ENCODE peak calls at places on chromosomes 12 and 14, in five cellular contexts. One of them, this sample, is unnamed.

GRCh38 chr12:53737951-53738833 is 10.9 kb upstream of the CALCOCO1 start:
- DNase-seq in lower leg skin: no peak
- DNase-seq in psoas muscle: no peak
- DNase-seq in astrocyte of the spinal cord: no peak
- DNase-seq in gastrocnemius medialis: no peak
- DNase-seq in this sample: no peak

GRCh38 chr12:105921055-105921454 is 217.7 kb downstream of the NUAK1 start:
- DNase-seq in lower leg skin: no peak
- DNase-seq in psoas muscle: no peak
- DNase-seq in astrocyte of the spinal cord: no peak
- DNase-seq in gastrocnemius medialis: no peak
- DNase-seq in this sample: no peak

GRCh38 chr12:53624956-53625355 is 1.2 kb downstream of the ATF7 start:
- DNase-seq in lower leg skin: peak; percentile 56
- DNase-seq in psoas muscle: no peak
- DNase-seq in astrocyte of the spinal cord: no peak
- DNase-seq in gastrocnemius medialis: no peak
- DNase-seq in this sample: no peak

GRCh38 chr14:96629082-96629481 is 126.9 kb downstream of the PAPOLA start:
- DNase-seq in lower leg skin: peak; percentile 52
- DNase-seq in psoas muscle: no peak
- DNase-seq in astrocyte of the spinal cord: no peak
- DNase-seq in gastrocnemius medialis: no peak
- DNase-seq in this sample: peak; percentile 1

GRCh38 chr12:55930771-55931316 is at the start of gene DGKA:
- DNase-seq in lower leg skin: peak; percentile 88
- DNase-seq in psoas muscle: peak; percentile 26
- DNase-seq in astrocyte of the spinal cord: peak; percentile 78
- DNase-seq in gastrocnemius medialis: no peak
- DNase-seq in this sample: peak; percentile 83

GRCh38 chr12:96068636-96069035 is 33.2 kb upstream of the LTA4H start:
- DNase-seq in lower leg skin: peak; percentile 26
- DNase-seq in psoas muscle: no peak
- DNase-seq in astrocyte of the spinal cord: no peak
- DNase-seq in gastrocnemius medialis: no peak
- DNase-seq in this sample: no peak

GRCh38 chr12:73599268-73599667 is 938.4 kb upstream of the ATXN7L3B start:
- DNase-seq in lower leg skin: no peak
- DNase-seq in psoas muscle: no peak
- DNase-seq in astrocyte of the spinal cord: no peak
- DNase-seq in gastrocnemius medialis: no peak
- DNase-seq in this sample: no peak

GRCh38 chr14:49428076-49428475 is 158.1 kb downstream of the RPS29 start:
- DNase-seq in lower leg skin: no peak
- DNase-seq in psoas muscle: no peak
- DNase-seq in astrocyte of the spinal cord: no peak
- DNase-seq in gastrocnemius medialis: no peak
- DNase-seq in this sample: no peak

GRCh38 chr12:119749666-119750065 is 81.7 kb downstream of the PRKAB1 start:
- DNase-seq in lower leg skin: no peak
- DNase-seq in psoas muscle: no peak
- DNase-seq in astrocyte of the spinal cord: peak; percentile 28
- DNase-seq in gastrocnemius medialis: no peak
- DNase-seq in this sample: no peak

GRCh38 chr14:20624495-20625070 is 16.9 kb downstream of the OR6S1 start:
- DNase-seq in lower leg skin: peak; percentile 94
- DNase-seq in psoas muscle: peak; percentile 54
- DNase-seq in astrocyte of the spinal cord: peak; percentile 52
- DNase-seq in gastrocnemius medialis: peak; percentile 34
- DNase-seq in this sample: peak; percentile 32

GRCh38 chr14:37493606-37494005 is 101.4 kb downstream of the FOXA1 start:
- DNase-seq in lower leg skin: no peak
- DNase-seq in psoas muscle: no peak
- DNase-seq in astrocyte of the spinal cord: no peak
- DNase-seq in gastrocnemius medialis: no peak
- DNase-seq in this sample: no peak

GRCh38 chr12:106227641-106228319 is 20.0 kb downstream of the CKAP4 start:
- DNase-seq in lower leg skin: peak; percentile 92
- DNase-seq in psoas muscle: no peak
- DNase-seq in astrocyte of the spinal cord: no peak
- DNase-seq in gastrocnemius medialis: peak; percentile 70
- DNase-seq in this sample: no peak

GRCh38 chr14:74262076-74262475 is 22.8 kb downstream of the VSX2 start:
- DNase-seq in lower leg skin: no peak
- DNase-seq in psoas muscle: no peak
- DNase-seq in astrocyte of the spinal cord: no peak
- DNase-seq in gastrocnemius medialis: no peak
- DNase-seq in this sample: no peak

GRCh38 chr14:90758959-90759358 is 57.3 kb downstream of the TTC7B start:
- DNase-seq in lower leg skin: peak; percentile 93
- DNase-seq in psoas muscle: peak; percentile 64
- DNase-seq in astrocyte of the spinal cord: no peak
- DNase-seq in gastrocnemius medialis: peak; percentile 58
- DNase-seq in this sample: peak; percentile 12

GRCh38 chr12:76329163-76329562 is 19.1 kb downstream of the BBS10 start:
- DNase-seq in lower leg skin: no peak
- DNase-seq in psoas muscle: no peak
- DNase-seq in astrocyte of the spinal cord: peak; percentile 63
- DNase-seq in gastrocnemius medialis: no peak
- DNase-seq in this sample: no peak

GRCh38 chr12:52360663-52361271 is 6.5 kb downstream of the KRT85 start:
- DNase-seq in lower leg skin: peak; percentile 86
- DNase-seq in psoas muscle: no peak
- DNase-seq in astrocyte of the spinal cord: no peak
- DNase-seq in gastrocnemius medialis: no peak
- DNase-seq in this sample: no peak

GRCh38 chr12:27270148-27270547 is 26.1 kb downstream of the STK38L start:
- DNase-seq in lower leg skin: no peak
- DNase-seq in psoas muscle: no peak
- DNase-seq in astrocyte of the spinal cord: no peak
- DNase-seq in gastrocnemius medialis: no peak
- DNase-seq in this sample: no peak

GRCh38 chr14:23481362-23481970 is 12.0 kb downstream of the NGDN start:
- DNase-seq in lower leg skin: no peak
- DNase-seq in psoas muscle: no peak
- DNase-seq in astrocyte of the spinal cord: peak; percentile 20
- DNase-seq in gastrocnemius medialis: no peak
- DNase-seq in this sample: no peak

GRCh38 chr14:102917469-102918211 is 4.8 kb upstream of the AMN start:
- DNase-seq in lower leg skin: no peak
- DNase-seq in psoas muscle: peak; percentile 57
- DNase-seq in astrocyte of the spinal cord: peak; percentile 41
- DNase-seq in gastrocnemius medialis: peak; percentile 30
- DNase-seq in this sample: peak; percentile 87

GRCh38 chr12:43655586-43655985 is 103.0 kb downstream of the PUS7L start:
- DNase-seq in lower leg skin: no peak
- DNase-seq in psoas muscle: no peak
- DNase-seq in astrocyte of the spinal cord: peak; percentile 64
- DNase-seq in gastrocnemius medialis: no peak
- DNase-seq in this sample: no peak

GRCh38 chr12:3107071-3107583 is 29.9 kb downstream of the TSPAN9 start:
- DNase-seq in lower leg skin: no peak
- DNase-seq in psoas muscle: no peak
- DNase-seq in astrocyte of the spinal cord: peak; percentile 96
- DNase-seq in gastrocnemius medialis: no peak
- DNase-seq in this sample: no peak

GRCh38 chr12:111505601-111506036 is 93.5 kb downstream of the ATXN2 start:
- DNase-seq in lower leg skin: no peak
- DNase-seq in psoas muscle: no peak
- DNase-seq in astrocyte of the spinal cord: no peak
- DNase-seq in gastrocnemius medialis: no peak
- DNase-seq in this sample: no peak

GRCh38 chr14:89667983-89668382 is 250.9 kb upstream of the FOXN3 start:
- DNase-seq in lower leg skin: no peak
- DNase-seq in psoas muscle: no peak
- DNase-seq in astrocyte of the spinal cord: peak; percentile 20
- DNase-seq in gastrocnemius medialis: no peak
- DNase-seq in this sample: no peak

DNA sequence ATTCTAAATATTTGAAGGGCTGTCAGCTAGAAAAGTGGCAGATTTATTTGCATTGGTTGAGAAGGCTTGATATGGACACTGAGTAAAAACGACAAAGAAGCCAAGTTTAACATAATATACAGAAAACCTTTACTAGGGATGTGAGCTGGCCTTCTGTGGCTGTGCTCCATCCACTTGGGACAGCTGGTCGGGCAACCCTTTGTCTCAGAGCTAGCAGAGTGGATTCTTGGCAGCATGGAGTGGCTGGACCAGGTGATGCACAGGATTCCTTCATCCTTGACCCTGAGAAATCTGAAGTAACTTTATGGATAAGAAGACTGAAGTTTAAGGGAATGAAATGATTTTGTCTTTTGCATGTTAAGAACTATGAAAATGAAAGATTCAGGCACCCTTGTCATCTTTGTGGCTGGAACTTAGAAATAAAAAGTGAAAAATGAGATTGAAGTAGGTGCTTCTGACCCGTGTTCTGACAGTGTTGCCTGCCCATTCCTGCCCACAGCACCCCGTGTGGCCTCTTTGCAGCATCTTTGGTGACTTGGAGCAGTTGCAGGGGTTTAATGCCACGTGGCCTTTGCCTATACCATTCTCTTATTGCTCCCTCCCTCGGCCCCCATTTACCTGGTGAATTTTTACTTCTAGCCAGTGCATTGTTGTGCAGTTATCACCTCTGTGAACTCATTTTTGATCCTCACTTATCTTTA is 32.6 kb downstream of the PELI2 start:
- DNase-seq in lower leg skin: no peak
- DNase-seq in psoas muscle: no peak
- DNase-seq in astrocyte of the spinal cord: no peak
- DNase-seq in gastrocnemius medialis: no peak
- DNase-seq in this sample: no peak
- TF ChIP-seq CTCF in lower leg skin: no peak
- TF ChIP-seq CTCF in psoas muscle: no peak
- TF ChIP-seq CTCF in astrocyte of the spinal cord: no peak
- TF ChIP-seq CTCF in gastrocnemius medialis: no peak
- TF ChIP-seq CTCF in this sample: no peak

DNA sequence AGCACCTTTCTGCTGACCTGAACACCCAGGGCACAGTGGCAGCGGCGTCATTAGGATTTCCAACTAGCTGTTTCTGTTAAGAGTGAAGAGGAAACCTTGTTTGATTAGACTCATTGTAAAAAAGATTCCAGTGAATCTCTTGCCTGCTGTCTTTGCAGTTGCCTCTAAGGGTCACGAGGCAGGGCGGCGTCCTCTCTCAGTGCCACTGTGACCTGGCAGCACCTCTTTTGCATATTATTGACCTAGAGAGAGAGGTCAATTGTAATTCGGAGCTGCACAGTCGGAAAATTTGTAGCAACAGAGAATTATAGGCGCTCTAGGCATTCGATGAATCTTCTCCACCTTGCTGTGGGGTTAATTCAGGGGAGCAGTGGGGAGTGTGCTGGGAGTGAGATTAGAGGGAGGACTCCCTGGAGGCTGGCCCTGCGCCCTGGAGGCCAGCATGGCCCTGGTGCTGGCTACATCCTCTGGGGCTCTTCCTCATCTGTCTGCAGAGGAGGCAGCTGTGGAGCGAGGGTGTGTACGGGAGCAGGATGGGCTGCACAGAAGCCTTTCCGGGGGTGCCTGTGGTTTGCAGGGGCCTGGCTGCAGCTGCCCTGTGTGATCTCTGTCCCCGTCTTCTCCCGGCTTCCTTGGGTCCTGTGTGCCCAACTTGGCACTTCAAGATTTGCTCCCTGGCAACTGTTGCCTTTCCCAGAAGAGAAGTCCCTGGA is 14.3 kb downstream of the PACS2 start:
- DNase-seq in lower leg skin: no peak
- DNase-seq in psoas muscle: no peak
- DNase-seq in astrocyte of the spinal cord: no peak
- DNase-seq in gastrocnemius medialis: no peak
- DNase-seq in this sample: no peak
- TF ChIP-seq CTCF in lower leg skin: no peak
- TF ChIP-seq CTCF in psoas muscle: no peak
- TF ChIP-seq CTCF in astrocyte of the spinal cord: no peak
- TF ChIP-seq CTCF in gastrocnemius medialis: no peak
- TF ChIP-seq CTCF in this sample: no peak

DNA sequence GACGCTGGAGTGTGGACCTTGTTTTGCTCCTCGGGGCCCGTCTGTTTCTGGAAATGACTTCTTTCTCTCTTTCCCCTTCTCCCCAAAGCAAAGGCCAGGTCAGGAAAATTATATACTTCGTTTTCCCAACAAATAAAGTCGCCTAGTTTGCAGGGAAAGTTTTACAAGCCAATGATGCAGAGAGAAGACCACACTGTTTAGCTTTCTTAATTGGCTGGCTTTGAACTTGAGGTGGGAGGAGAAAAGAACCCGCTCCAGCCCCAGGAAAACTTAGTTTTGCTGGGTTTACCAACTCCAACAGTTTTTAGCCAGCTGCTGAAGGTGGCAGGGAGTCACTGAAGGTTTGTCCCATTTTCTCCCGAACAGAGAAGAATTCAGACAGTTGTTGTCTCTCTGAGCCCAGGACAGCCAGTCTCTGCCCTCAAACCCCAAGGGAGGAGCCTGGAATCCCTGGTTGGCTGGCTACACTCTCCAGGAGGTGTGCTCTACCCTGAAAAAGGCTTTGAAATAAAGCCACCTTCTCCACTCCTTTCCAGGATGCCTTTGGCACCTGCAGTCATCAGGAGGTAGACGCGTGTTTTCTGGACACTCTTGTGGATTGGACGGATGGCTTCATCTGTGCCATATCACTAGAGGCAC is 24.8 kb downstream of the BCL11B start:
- DNase-seq in lower leg skin: no peak
- DNase-seq in psoas muscle: no peak
- DNase-seq in astrocyte of the spinal cord: no peak
- DNase-seq in gastrocnemius medialis: no peak
- DNase-seq in this sample: no peak
- TF ChIP-seq CTCF in lower leg skin: no peak
- TF ChIP-seq CTCF in psoas muscle: no peak
- TF ChIP-seq CTCF in astrocyte of the spinal cord: no peak
- TF ChIP-seq CTCF in gastrocnemius medialis: no peak
- TF ChIP-seq CTCF in this sample: no peak

DNA sequence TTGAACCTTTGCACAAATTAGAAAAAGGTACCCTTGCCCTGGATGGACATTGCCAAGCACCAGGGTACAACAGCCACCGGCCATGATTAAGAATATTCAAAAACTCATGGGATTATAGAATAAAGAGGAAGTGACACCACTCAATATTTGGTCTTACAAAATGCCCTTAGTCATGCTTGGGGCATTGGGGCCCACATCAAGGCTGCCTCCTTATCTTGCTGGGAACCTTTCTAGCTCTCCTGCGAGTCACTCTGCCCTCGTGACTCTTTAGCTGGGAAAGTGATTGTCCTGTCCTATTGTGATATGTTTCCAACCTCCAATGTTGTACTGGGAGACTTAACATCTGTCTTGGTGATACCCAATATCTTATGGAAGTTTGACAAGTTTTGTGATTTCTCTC is 57.8 kb downstream of the GTF2A1 start:
- DNase-seq in lower leg skin: no peak
- DNase-seq in psoas muscle: no peak
- DNase-seq in astrocyte of the spinal cord: no peak
- DNase-seq in gastrocnemius medialis: no peak
- DNase-seq in this sample: no peak
- TF ChIP-seq CTCF in lower leg skin: no peak
- TF ChIP-seq CTCF in psoas muscle: no peak
- TF ChIP-seq CTCF in astrocyte of the spinal cord: no peak
- TF ChIP-seq CTCF in gastrocnemius medialis: no peak
- TF ChIP-seq CTCF in this sample: no peak

GRCh38 chr12:67327466-67327865 is 58.3 kb downstream of the CAND1 start:
- DNase-seq in lower leg skin: no peak
- DNase-seq in psoas muscle: no peak
- DNase-seq in astrocyte of the spinal cord: no peak
- DNase-seq in gastrocnemius medialis: peak; percentile 28
- DNase-seq in this sample: no peak
- TF ChIP-seq CTCF in lower leg skin: no peak
- TF ChIP-seq CTCF in psoas muscle: no peak
- TF ChIP-seq CTCF in astrocyte of the spinal cord: no peak
- TF ChIP-seq CTCF in gastrocnemius medialis: no peak
- TF ChIP-seq CTCF in this sample: no peak

GRCh38 chr12:97312570-97313135 is 150.0 kb upstream of the RMST start:
- DNase-seq in lower leg skin: no peak
- DNase-seq in psoas muscle: no peak
- DNase-seq in astrocyte of the spinal cord: no peak
- DNase-seq in gastrocnemius medialis: no peak
- DNase-seq in this sample: no peak
- TF ChIP-seq CTCF in lower leg skin: no peak
- TF ChIP-seq CTCF in psoas muscle: no peak
- TF ChIP-seq CTCF in astrocyte of the spinal cord: no peak
- TF ChIP-seq CTCF in gastrocnemius medialis: no peak
- TF ChIP-seq CTCF in this sample: no peak

This sample was measured in GM20000.